ENCODE peak calls at places on chromosome 20, in six cellular contexts. J is astrocyte; P is CD8-positive, alpha-beta T cell; R is testis; M is heart left ventricle; C is left lung. U is an unnamed sample. For H3K36me3, the result is how much of the 10 kb centered on the place peaks cover.

GRCh38 chr20:21808863-21809664 is 103.6 kb downstream of the PAX1 start:
- DNase-seq in J (no peak), P (no peak), R (peak), M (peak), C (peak), U (no peak)

GRCh38 chr20:6265204-6265904 is 142.5 kb upstream of the FERMT1 start:
- DNase-seq in J (peak), P (no peak), R (no peak), M (no peak), C (no peak), U (peak)

GRCh38 chr20:32249030-32249738 is 28.3 kb upstream of the KIF3B start:
- DNase-seq in J (no peak), P (peak), R (no peak), M (no peak), C (no peak), U (no peak)

GRCh38 chr20:45289942-45290676 is 16.5 kb upstream of the RBPJL start:
- DNase-seq in J (no peak), P (no peak), R (no peak), M (no peak), C (no peak), U (no peak)

GRCh38 chr20:53872081-53872541 is 198.3 kb downstream of the BCAS1 start:
- DNase-seq in J (no peak), P (no peak), R (no peak), M (no peak), C (no peak), U (no peak)

GRCh38 chr20:24783631-24784492 is 165.2 kb upstream of the CST7 start:
- DNase-seq in J (no peak), P (no peak), R (peak), M (no peak), C (peak), U (no peak)

GRCh38 chr20:46021361-46022359 is 7.4 kb upstream of the SLC12A5 start:
- DNase-seq in J (no peak), P (peak), R (peak), M (no peak), C (no peak), U (peak)

GRCh38 chr20:4560667-4561066 is 161.0 kb upstream of the PRND start:
- DNase-seq in J (no peak), P (no peak), R (no peak), M (no peak), C (no peak), U (no peak)

GRCh38 chr20:31570735-31571617 is 34.1 kb upstream of the ID1 start:
- DNase-seq in J (peak), P (no peak), R (no peak), M (no peak), C (no peak), U (no peak)

GRCh38 chr20:25126204-25126603 is 44.3 kb upstream of the VSX1 start:
- DNase-seq in J (no peak), P (no peak), R (no peak), M (no peak), C (no peak), U (no peak)

GRCh38 chr20:1300083-1300840 is 28.7 kb downstream of the SDCBP2 start:
- DNase-seq in J (no peak), P (no peak), R (no peak), M (no peak), C (no peak), U (no peak)

GRCh38 chr20:35947489-35947888 is 6.8 kb downstream of the SCAND1 start:
- DNase-seq in J (no peak), P (peak), R (no peak), M (no peak), C (no peak), U (peak)

GRCh38 chr20:50221501-50222323 is 31.1 kb downstream of the CEBPB start:
- DNase-seq in J (peak), P (no peak), R (no peak), M (peak), C (peak), U (no peak)

GRCh38 chr20:62816031-62816878 is 595 bp upstream of the COL9A3 start:
- DNase-seq in J (no peak), P (no peak), R (no peak), M (no peak), C (no peak), U (no peak)

GRCh38 chr20:23186808-23187207 is 100.7 kb upstream of the CD93 start:
- DNase-seq in J (no peak), P (no peak), R (no peak), M (no peak), C (no peak), U (no peak)

GRCh38 chr20:8790442-8791074 is 278.3 kb upstream of the PLCB4 start:
- DNase-seq in J (peak), P (no peak), R (peak), M (peak), C (no peak), U (peak)

GRCh38 chr20:8190043-8190880 is 58.2 kb downstream of the PLCB1 start:
- DNase-seq in J (no peak), P (no peak), R (no peak), M (no peak), C (no peak), U (no peak)

GRCh38 chr20:12965880-12966270 is 42.9 kb upstream of the SPTLC3 start:
- DNase-seq in J (no peak), P (no peak), R (no peak), M (no peak), C (no peak), U (no peak)

GRCh38 chr20:17622851-17623508 is 53.1 kb downstream of the DSTN start:
- DNase-seq in J (no peak), P (no peak), R (peak), M (peak), C (peak), U (no peak)

GRCh38 chr20:24018796-24019195 is 30.2 kb upstream of the GGTLC1 start:
- DNase-seq in J (no peak), P (no peak), R (no peak), M (no peak), C (peak), U (no peak)

GRCh38 chr20:52448513-52448912 is 256.9 kb upstream of the ZFP64 start:
- DNase-seq in J (no peak), P (no peak), R (no peak), M (no peak), C (no peak), U (peak)

GRCh38 chr20:46253391-46253790 is 54.9 kb downstream of the CDH22 start:
- DNase-seq in J (no peak), P (no peak), R (peak), M (no peak), C (no peak), U (no peak)

GRCh38 chr20:62402456-62402855 is 4.6 kb downstream of the CABLES2 start:
- DNase-seq in J (no peak), P (no peak), R (no peak), M (no peak), C (no peak), U (no peak)

GRCh38 chr20:21048841-21049273 is 57.3 kb downstream of the LINC00237 start:
- DNase-seq in J (no peak), P (peak), R (peak), M (no peak), C (no peak), U (peak)

GRCh38 chr20:10761786-10762185 is 88.0 kb upstream of the JAG1 start:
- DNase-seq in J (peak), P (no peak), R (no peak), M (no peak), C (no peak), U (peak)

GRCh38 chr20:19397676-19398075 is 185.2 kb downstream of the SLC24A3 start:
- DNase-seq in J (no peak), P (no peak), R (no peak), M (no peak), C (no peak), U (no peak)

GRCh38 chr20:18632196-18632789 is 44.4 kb downstream of the DTD1 start:
- DNase-seq in J (peak), P (peak), R (peak), M (peak), C (peak), U (peak)

GRCh38 chr20:33668087-33668790 is 1.5 kb downstream of the ACTL10 start:
- DNase-seq in J (no peak), P (peak), R (peak), M (peak), C (peak), U (no peak)

GRCh38 chr20:58447733-58448391 is 58.8 kb downstream of the VAPB start:
- DNase-seq in J (peak), P (peak), R (peak), M (no peak), C (no peak), U (peak)

GRCh38 chr20:52783769-52784168 is 188.4 kb upstream of the TSHZ2 start:
- DNase-seq in J (no peak), P (no peak), R (no peak), M (no peak), C (no peak), U (peak)

GRCh38 chr20:32893878-32894483 is 35.3 kb downstream of the EFCAB8 start:
- DNase-seq in J (no peak), P (no peak), R (peak), M (no peak), C (no peak), U (peak)

GRCh38 chr20:378961-379336 is 1.6 kb upstream of the TRIB3 start:
- DNase-seq in J (no peak), P (no peak), R (no peak), M (no peak), C (no peak), U (no peak)

GRCh38 chr20:32972181-32973076 is 31.8 kb downstream of the SUN5 start:
- DNase-seq in J (no peak), P (peak), R (no peak), M (no peak), C (no peak), U (no peak)

GRCh38 chr20:32445539-32446273 is 87.6 kb downstream of the ASXL1 start:
- DNase-seq in J (no peak), P (no peak), R (no peak), M (no peak), C (no peak), U (no peak)

GRCh38 chr20:11521831-11522230 is 395.9 kb upstream of the BTBD3 start:
- DNase-seq in J (no peak), P (no peak), R (no peak), M (no peak), C (no peak), U (no peak)

GRCh38 chr20:54123587-54124180 is 50.1 kb downstream of the CYP24A1 start:
- DNase-seq in J (peak), P (no peak), R (no peak), M (no peak), C (peak), U (peak)

GRCh38 chr20:44153636-44154043 is 33.3 kb downstream of the JPH2 start:
- DNase-seq in J (peak), P (peak), R (no peak), M (no peak), C (no peak), U (peak)

GRCh38 chr20:44159125-44159524 is 27.9 kb downstream of the JPH2 start:
- DNase-seq in J (no peak), P (no peak), R (no peak), M (no peak), C (no peak), U (no peak)

GRCh38 chr20:44151621-44152416 is 35.2 kb downstream of the JPH2 start:
- DNase-seq in J (peak), P (no peak), R (no peak), M (peak), C (no peak), U (no peak)

GRCh38 chr20:44157061-44157460 is 29.9 kb downstream of the JPH2 start:
- DNase-seq in J (no peak), P (no peak), R (no peak), M (no peak), C (no peak), U (no peak)

GRCh38 chr20:44154521-44155001 is 32.4 kb downstream of the JPH2 start:
- DNase-seq in J (peak), P (no peak), R (no peak), M (no peak), C (no peak), U (no peak)
- TF ChIP-seq CTCF in J (no peak), P (no peak), R (no peak), M (no peak), C (no peak), U (no peak)

GRCh38 chr20:38075161-38075998 is 41.8 kb downstream of the RPRD1B start:
- DNase-seq in J (peak), P (no peak), R (no peak), M (no peak), C (no peak), U (peak)

GRCh38 chr20:38073307-38074010 is 39.9 kb downstream of the RPRD1B start:
- DNase-seq in J (peak), P (no peak), R (peak), M (peak), C (peak), U (peak)

GRCh38 chr20:38079353-38079752 is 45.8 kb downstream of the RPRD1B start:
- DNase-seq in J (no peak), P (no peak), R (no peak), M (no peak), C (no peak), U (no peak)

GRCh38 chr20:38072885-38073284 is 39.3 kb downstream of the RPRD1B start:
- DNase-seq in J (no peak), P (no peak), R (no peak), M (no peak), C (no peak), U (no peak)

GRCh38 chr20:38076548-38076947 is 43.0 kb downstream of the RPRD1B start:
- DNase-seq in J (no peak), P (no peak), R (no peak), M (no peak), C (no peak), U (no peak)
- H3K36me3 ChIP-seq in J (under half), P (under half), R (under half), M (under half), C (under half), U (under half)

GRCh38 chr20:57262244-57263126 is 4.0 kb downstream of the BMP7 start:
- DNase-seq in J (no peak), P (no peak), R (no peak), M (no peak), C (no peak), U (no peak)
- H3K27ac ChIP-seq in J (no peak), P (no peak), R (no peak), M (no peak), C (no peak), U (peak)

GRCh38 chr20:48826064-48826463 is 1.7 kb downstream of the PREX1 start:
- DNase-seq in J (no peak), P (no peak), R (no peak), M (no peak), C (no peak), U (no peak)

GRCh38 chr20:48828734-48829460 is 1.1 kb upstream of the PREX1 start:
- DNase-seq in J (no peak), P (no peak), R (no peak), M (no peak), C (no peak), U (no peak)

GRCh38 chr20:48825551-48825885 is 2.3 kb downstream of the PREX1 start:
- DNase-seq in J (no peak), P (no peak), R (no peak), M (no peak), C (no peak), U (no peak)

GRCh38 chr20:48827880-48828733 is at the start of gene PREX1:
- DNase-seq in J (peak), P (peak), R (peak), M (peak), C (peak), U (peak)

DNA sequence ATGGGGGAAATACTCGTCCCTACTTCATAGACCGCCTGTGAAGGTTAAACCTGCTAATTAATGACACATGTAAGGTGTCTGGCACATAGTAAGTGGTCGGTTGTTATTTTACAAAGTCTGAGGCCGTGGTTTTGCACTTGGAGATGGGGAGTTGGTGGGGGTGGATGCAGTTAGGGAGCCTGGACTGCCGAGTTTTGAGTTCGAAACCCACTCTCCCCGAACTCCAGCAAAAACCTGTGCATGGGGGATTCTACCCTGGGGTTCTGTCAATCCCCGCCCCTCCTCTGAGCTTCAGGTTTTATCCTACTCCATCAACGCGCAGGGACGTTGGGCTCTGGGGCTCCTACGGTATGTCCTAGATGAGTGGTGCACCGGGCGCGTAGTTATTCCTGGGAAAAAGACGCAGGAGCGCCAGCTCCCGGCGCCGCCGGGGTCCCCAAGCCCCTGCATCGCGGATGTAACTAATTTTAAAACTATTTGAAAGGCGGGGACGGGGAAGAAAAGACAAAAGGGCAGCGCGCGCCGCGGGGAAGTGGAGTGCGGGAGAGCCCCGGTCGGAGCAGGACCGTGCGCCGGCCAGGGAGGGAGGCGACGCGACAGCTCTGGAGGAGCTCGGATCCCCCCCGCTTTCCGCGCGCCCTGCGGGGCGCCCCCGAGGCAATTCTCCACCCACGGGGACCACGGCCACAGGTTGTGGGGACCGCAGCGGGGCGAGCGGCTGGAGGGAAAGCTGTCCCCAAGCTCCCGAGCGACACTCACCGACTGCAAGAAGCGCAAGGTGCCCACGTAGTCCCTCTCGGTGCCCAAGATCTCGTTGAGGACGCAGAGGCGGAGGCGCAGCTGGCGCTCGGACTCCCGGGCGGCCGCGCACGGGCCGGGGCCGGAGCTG is 672 bp downstream of the PREX1 start:
- DNase-seq in J (no peak), P (peak), R (no peak), M (no peak), C (no peak), U (peak)
- TF ChIP-seq CTCF in J (no peak), P (no peak), R (no peak), M (no peak), C (no peak), U (no peak)

U was measured in cardiac muscle cell.